ENCODE peak calls at places on chromosome 20, in five cellular contexts. One of them, this sample, is unnamed.

GRCh38 chr20:36969478-36970186 is 18.1 kb upstream of the SAMHD1 start:
- DNase-seq in IMR-90: no peak
- DNase-seq in mesendoderm: no peak
- DNase-seq in NB4: no peak
- DNase-seq in SK-N-SH: no peak
- DNase-seq in this sample: no peak

GRCh38 chr20:37406010-37406998 is 60.4 kb downstream of the SRC start:
- DNase-seq in IMR-90: peak
- DNase-seq in mesendoderm: no peak
- DNase-seq in SK-N-SH: peak
- DNase-seq in NB4: peak
- DNase-seq in this sample: peak

GRCh38 chr20:8390500-8390899 is 258.4 kb downstream of the PLCB1 start:
- DNase-seq in NB4: no peak
- DNase-seq in mesendoderm: no peak
- DNase-seq in IMR-90: no peak
- DNase-seq in SK-N-SH: no peak
- DNase-seq in this sample: no peak

GRCh38 chr20:4165984-4166725 is 150.8 kb upstream of the RNF24 start:
- DNase-seq in NB4: no peak
- DNase-seq in IMR-90: no peak
- DNase-seq in SK-N-SH: no peak
- DNase-seq in mesendoderm: peak
- DNase-seq in this sample: no peak

GRCh38 chr20:52441708-52442107 is 250.1 kb upstream of the ZFP64 start:
- DNase-seq in NB4: no peak
- DNase-seq in SK-N-SH: no peak
- DNase-seq in mesendoderm: no peak
- DNase-seq in IMR-90: no peak
- DNase-seq in this sample: no peak

GRCh38 chr20:47127986-47128385 is 228.5 kb downstream of the ZMYND8 start:
- DNase-seq in NB4: no peak
- DNase-seq in SK-N-SH: no peak
- DNase-seq in IMR-90: no peak
- DNase-seq in mesendoderm: peak
- DNase-seq in this sample: peak

GRCh38 chr20:53773792-53774371 is 180.2 kb upstream of the ZNF217 start:
- DNase-seq in mesendoderm: no peak
- DNase-seq in SK-N-SH: no peak
- DNase-seq in IMR-90: peak
- DNase-seq in NB4: no peak
- DNase-seq in this sample: no peak

GRCh38 chr20:25749667-25750066 is 53.0 kb upstream of the ZNF337 start:
- DNase-seq in NB4: no peak
- DNase-seq in SK-N-SH: no peak
- DNase-seq in mesendoderm: no peak
- DNase-seq in IMR-90: no peak
- DNase-seq in this sample: no peak

GRCh38 chr20:59817406-59817805 is 116.0 kb downstream of the SYCP2 start:
- DNase-seq in mesendoderm: peak
- DNase-seq in IMR-90: no peak
- DNase-seq in SK-N-SH: peak
- DNase-seq in NB4: no peak
- DNase-seq in this sample: no peak

GRCh38 chr20:35145141-35145564 is 2.0 kb downstream of the EDEM2 start:
- DNase-seq in IMR-90: peak
- DNase-seq in mesendoderm: peak
- DNase-seq in NB4: peak
- DNase-seq in SK-N-SH: peak
- DNase-seq in this sample: no peak

GRCh38 chr20:4018015-4018748 is 2.8 kb upstream of the RNF24 start:
- DNase-seq in SK-N-SH: no peak
- DNase-seq in IMR-90: no peak
- DNase-seq in mesendoderm: no peak
- DNase-seq in NB4: no peak
- DNase-seq in this sample: no peak

GRCh38 chr20:36482044-36482473 is 59.3 kb upstream of the MYL9 start:
- DNase-seq in NB4: no peak
- DNase-seq in SK-N-SH: no peak
- DNase-seq in IMR-90: no peak
- DNase-seq in mesendoderm: no peak
- DNase-seq in this sample: peak

GRCh38 chr20:48760403-48760889 is 67.4 kb downstream of the PREX1 start:
- DNase-seq in SK-N-SH: no peak
- DNase-seq in NB4: peak
- DNase-seq in IMR-90: peak
- DNase-seq in mesendoderm: no peak
- DNase-seq in this sample: peak

GRCh38 chr20:21437248-21437647 is 39.9 kb upstream of the NKX2-4 start:
- DNase-seq in NB4: no peak
- DNase-seq in SK-N-SH: no peak
- DNase-seq in mesendoderm: no peak
- DNase-seq in IMR-90: no peak
- DNase-seq in this sample: no peak

GRCh38 chr20:33733654-33734576 is 2.1 kb downstream of the ZNF341 start:
- DNase-seq in NB4: peak
- DNase-seq in IMR-90: peak
- DNase-seq in SK-N-SH: no peak
- DNase-seq in mesendoderm: peak
- DNase-seq in this sample: peak

GRCh38 chr20:47133809-47134456 is 222.6 kb downstream of the ZMYND8 start:
- DNase-seq in IMR-90: peak
- DNase-seq in SK-N-SH: no peak
- DNase-seq in mesendoderm: peak
- DNase-seq in NB4: no peak
- DNase-seq in this sample: no peak

GRCh38 chr20:63022501-63022900 is 15.7 kb upstream of the BHLHE23 start:
- DNase-seq in mesendoderm: no peak
- DNase-seq in IMR-90: no peak
- DNase-seq in SK-N-SH: no peak
- DNase-seq in NB4: no peak
- DNase-seq in this sample: no peak

GRCh38 chr20:61159940-61160688 is 91.9 kb upstream of the CDH4 start:
- DNase-seq in IMR-90: no peak
- DNase-seq in NB4: no peak
- DNase-seq in SK-N-SH: no peak
- DNase-seq in mesendoderm: no peak
- DNase-seq in this sample: no peak

GRCh38 chr20:21574443-21574842 is 60.6 kb upstream of the NKX2-2 start:
- DNase-seq in SK-N-SH: no peak
- DNase-seq in NB4: no peak
- DNase-seq in IMR-90: no peak
- DNase-seq in mesendoderm: no peak
- DNase-seq in this sample: no peak

GRCh38 chr20:18738055-18738454 is 75.5 kb upstream of the SCP2D1 start:
- DNase-seq in SK-N-SH: no peak
- DNase-seq in IMR-90: no peak
- DNase-seq in NB4: peak
- DNase-seq in mesendoderm: no peak
- DNase-seq in this sample: no peak

GRCh38 chr20:49262444-49262843 is 15.4 kb downstream of the ZNFX1 start:
- DNase-seq in IMR-90: no peak
- DNase-seq in mesendoderm: no peak
- DNase-seq in SK-N-SH: no peak
- DNase-seq in NB4: no peak
- DNase-seq in this sample: no peak

GRCh38 chr20:36569847-36570429 is 3.5 kb upstream of the TGIF2 start:
- DNase-seq in IMR-90: peak
- DNase-seq in NB4: no peak
- DNase-seq in SK-N-SH: peak
- DNase-seq in mesendoderm: peak
- DNase-seq in this sample: no peak

GRCh38 chr20:1945660-1946059 is 48.2 kb downstream of the PDYN start:
- DNase-seq in IMR-90: no peak
- DNase-seq in mesendoderm: no peak
- DNase-seq in SK-N-SH: no peak
- DNase-seq in NB4: peak
- DNase-seq in this sample: no peak

GRCh38 chr20:62208061-62208804 is 11.8 kb downstream of the HRH3 start:
- DNase-seq in NB4: no peak
- DNase-seq in SK-N-SH: no peak
- DNase-seq in IMR-90: no peak
- DNase-seq in mesendoderm: no peak
- DNase-seq in this sample: no peak

GRCh38 chr20:59640267-59640666 is 35.9 kb downstream of the PHACTR3 start:
- DNase-seq in SK-N-SH: no peak
- DNase-seq in IMR-90: no peak
- DNase-seq in mesendoderm: no peak
- DNase-seq in NB4: no peak
- DNase-seq in this sample: peak

GRCh38 chr20:33803921-33804337 is 7.2 kb upstream of the CHMP4B start:
- DNase-seq in IMR-90: peak
- DNase-seq in NB4: no peak
- DNase-seq in mesendoderm: no peak
- DNase-seq in SK-N-SH: no peak
- DNase-seq in this sample: no peak

GRCh38 chr20:32648761-32649615 is 24.8 kb downstream of the C20orf203 start:
- DNase-seq in NB4: peak
- DNase-seq in SK-N-SH: no peak
- DNase-seq in mesendoderm: no peak
- DNase-seq in IMR-90: peak
- DNase-seq in this sample: no peak

GRCh38 chr20:4666001-4666470 is 55.7 kb upstream of the PRND start:
- DNase-seq in IMR-90: peak
- DNase-seq in mesendoderm: no peak
- DNase-seq in NB4: peak
- DNase-seq in SK-N-SH: no peak
- DNase-seq in this sample: no peak

GRCh38 chr20:50980851-50981713 is 22.5 kb downstream of the MOCS3 start:
- DNase-seq in NB4: peak
- DNase-seq in IMR-90: peak
- DNase-seq in SK-N-SH: peak
- DNase-seq in mesendoderm: peak
- DNase-seq in this sample: peak

GRCh38 chr20:44247131-44247571 is at the start of gene GDAP1L1:
- DNase-seq in NB4: no peak
- DNase-seq in IMR-90: no peak
- DNase-seq in SK-N-SH: peak
- DNase-seq in mesendoderm: peak
- DNase-seq in this sample: no peak

GRCh38 chr20:62804632-62805364 is at the start of gene OGFR:
- DNase-seq in mesendoderm: peak
- DNase-seq in IMR-90: peak
- DNase-seq in NB4: peak
- DNase-seq in SK-N-SH: peak
- DNase-seq in this sample: peak

GRCh38 chr20:44603327-44603726 is 20.9 kb downstream of the PKIG start:
- DNase-seq in mesendoderm: peak
- DNase-seq in IMR-90: no peak
- DNase-seq in NB4: no peak
- DNase-seq in SK-N-SH: no peak
- DNase-seq in this sample: no peak

GRCh38 chr20:51563597-51564332 is 21.2 kb upstream of the NFATC2 start:
- DNase-seq in NB4: peak
- DNase-seq in SK-N-SH: peak
- DNase-seq in IMR-90: peak
- DNase-seq in mesendoderm: peak
- DNase-seq in this sample: peak

DNA sequence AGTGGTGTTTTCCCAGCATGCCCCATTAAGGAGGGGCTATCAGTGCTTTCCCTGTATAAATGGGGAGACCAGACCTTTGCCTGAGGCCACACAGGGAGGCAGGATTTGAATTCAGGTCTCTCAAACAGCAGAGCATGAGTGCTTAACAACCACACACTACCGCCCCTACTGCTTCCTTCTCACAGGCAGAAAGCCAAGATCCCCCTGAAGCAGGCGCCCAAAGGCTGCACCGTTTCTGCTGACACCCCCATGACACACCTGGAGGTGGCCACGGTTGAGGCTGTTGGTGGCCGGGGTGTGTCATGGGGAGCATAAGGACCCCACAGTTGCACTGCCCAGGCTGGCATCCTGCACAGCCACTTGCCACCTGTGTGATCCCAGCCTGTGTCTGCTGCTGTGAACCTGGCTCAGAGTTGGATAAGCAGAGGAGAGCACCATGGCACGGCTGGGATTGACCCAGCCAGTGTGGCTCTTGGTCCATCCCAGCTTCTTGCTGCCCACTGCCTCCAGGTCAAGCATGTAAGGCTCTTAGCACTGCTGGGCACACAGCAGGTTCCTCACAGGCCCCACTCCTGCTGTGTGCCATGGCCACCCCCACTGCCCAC is 28.3 kb downstream of the PCK1 start:
- DNase-seq in mesendoderm: no peak
- DNase-seq in NB4: no peak
- DNase-seq in IMR-90: no peak
- DNase-seq in SK-N-SH: no peak
- DNase-seq in this sample: no peak
- H3K4me3 ChIP-seq in mesendoderm: no peak
- H3K4me3 ChIP-seq in NB4: no peak
- H3K4me3 ChIP-seq in IMR-90: no peak
- H3K4me3 ChIP-seq in SK-N-SH: no peak
- H3K4me3 ChIP-seq in this sample: no peak

DNA sequence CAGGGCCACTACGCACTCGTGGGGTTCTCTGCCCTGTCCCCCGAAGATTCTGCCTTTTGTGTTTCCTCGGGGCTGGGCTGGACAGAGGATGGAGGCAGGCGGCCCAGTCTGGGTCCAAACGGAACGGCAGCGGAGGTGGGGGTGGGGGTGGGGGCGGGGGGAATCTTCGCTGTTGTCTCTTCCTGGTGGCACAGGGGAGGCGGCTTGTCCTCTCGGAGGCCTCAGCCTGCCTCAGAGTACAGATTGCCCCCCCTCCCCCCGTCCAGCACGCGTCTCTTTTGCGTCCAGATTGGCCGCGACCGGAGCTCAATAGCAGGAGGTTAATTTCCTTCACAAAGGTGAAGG is 1.4 kb upstream of the INSM1 start:
- DNase-seq in IMR-90: no peak
- DNase-seq in mesendoderm: no peak
- DNase-seq in NB4: no peak
- DNase-seq in SK-N-SH: peak
- DNase-seq in this sample: no peak
- H3K4me3 ChIP-seq in IMR-90: no peak
- H3K4me3 ChIP-seq in mesendoderm: no peak
- H3K4me3 ChIP-seq in NB4: no peak
- H3K4me3 ChIP-seq in SK-N-SH: no peak
- H3K4me3 ChIP-seq in this sample: no peak

GRCh38 chr20:40470313-40471260 is 218.4 kb downstream of the MAFB start:
- DNase-seq in mesendoderm: no peak
- DNase-seq in SK-N-SH: peak
- DNase-seq in IMR-90: no peak
- DNase-seq in NB4: peak
- DNase-seq in this sample: no peak
- H3K4me3 ChIP-seq in mesendoderm: no peak
- H3K4me3 ChIP-seq in SK-N-SH: no peak
- H3K4me3 ChIP-seq in IMR-90: no peak
- H3K4me3 ChIP-seq in NB4: no peak
- H3K4me3 ChIP-seq in this sample: no peak

DNA sequence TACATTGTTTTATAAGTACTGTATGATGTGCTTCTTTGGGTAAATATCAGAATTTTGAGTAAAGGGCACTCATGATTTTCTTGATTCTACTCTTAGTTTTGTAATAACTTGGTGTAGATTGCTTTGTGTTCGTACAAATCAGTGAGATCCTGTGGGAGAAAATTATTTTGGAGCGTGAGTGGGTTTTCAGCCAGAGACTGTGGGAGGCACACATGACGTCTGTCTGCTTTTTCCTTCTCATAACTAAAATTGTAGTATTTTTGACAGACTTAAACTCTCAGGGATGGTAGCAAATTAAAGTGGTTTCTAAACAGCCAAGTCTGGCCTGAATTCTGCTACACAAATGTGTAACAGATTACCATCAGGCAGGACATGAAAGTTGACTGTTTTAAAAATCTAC is 222.6 kb downstream of the OTOR start:
- DNase-seq in NB4: no peak
- DNase-seq in mesendoderm: no peak
- DNase-seq in IMR-90: no peak
- DNase-seq in SK-N-SH: no peak
- DNase-seq in this sample: no peak
- H3K4me3 ChIP-seq in NB4: no peak
- H3K4me3 ChIP-seq in mesendoderm: no peak
- H3K4me3 ChIP-seq in IMR-90: no peak
- H3K4me3 ChIP-seq in SK-N-SH: no peak
- H3K4me3 ChIP-seq in this sample: no peak

This sample was measured in stomach.